ENCODE peak calls at places on chromosomes 6 and 20, in nine cellular contexts. One of them, this sample, is unnamed. For H3K4me1 and H3K9me3, the result is how much of the 10 kb centered on the place peaks cover.

GRCh38 chr6:164731539-164731938 is 577.9 kb downstream of the C6orf118 start:
- DNase-seq in stomach: no peak
- DNase-seq in hepatocyte: no peak
- DNase-seq in psoas muscle: no peak
- DNase-seq in cardiac muscle cell: no peak
- DNase-seq in right atrium auricular region: no peak
- DNase-seq in colonic mucosa: no peak
- DNase-seq in heart left ventricle: no peak
- DNase-seq in pancreas: no peak
- DNase-seq in this sample: no peak

GRCh38 chr6:33851959-33852358 is 48.2 kb upstream of the MLN start:
- DNase-seq in stomach: no peak
- DNase-seq in heart left ventricle: no peak
- DNase-seq in colonic mucosa: peak
- DNase-seq in pancreas: no peak
- DNase-seq in cardiac muscle cell: peak
- DNase-seq in hepatocyte: peak
- DNase-seq in right atrium auricular region: no peak
- DNase-seq in psoas muscle: no peak
- DNase-seq in this sample: peak

GRCh38 chr20:11537032-11537431 is 380.7 kb upstream of the BTBD3 start:
- DNase-seq in cardiac muscle cell: no peak
- DNase-seq in heart left ventricle: no peak
- DNase-seq in pancreas: no peak
- DNase-seq in hepatocyte: no peak
- DNase-seq in psoas muscle: no peak
- DNase-seq in colonic mucosa: no peak
- DNase-seq in stomach: no peak
- DNase-seq in right atrium auricular region: no peak
- DNase-seq in this sample: no peak

GRCh38 chr20:64160536-64161495 is 3.4 kb upstream of the MYT1 start:
- DNase-seq in heart left ventricle: no peak
- DNase-seq in colonic mucosa: no peak
- DNase-seq in hepatocyte: no peak
- DNase-seq in pancreas: peak
- DNase-seq in stomach: no peak
- DNase-seq in psoas muscle: no peak
- DNase-seq in right atrium auricular region: no peak
- DNase-seq in cardiac muscle cell: no peak
- DNase-seq in this sample: peak

GRCh38 chr6:1482381-1483166 is 93.2 kb downstream of the FOXF2 start:
- DNase-seq in stomach: no peak
- DNase-seq in cardiac muscle cell: no peak
- DNase-seq in heart left ventricle: no peak
- DNase-seq in hepatocyte: no peak
- DNase-seq in psoas muscle: no peak
- DNase-seq in pancreas: no peak
- DNase-seq in colonic mucosa: no peak
- DNase-seq in right atrium auricular region: no peak
- DNase-seq in this sample: no peak

GRCh38 chr20:23225407-23226060 is 125.1 kb upstream of the NXT1 start:
- DNase-seq in stomach: peak
- DNase-seq in right atrium auricular region: peak
- DNase-seq in psoas muscle: peak
- DNase-seq in colonic mucosa: peak
- DNase-seq in heart left ventricle: peak
- DNase-seq in pancreas: no peak
- DNase-seq in cardiac muscle cell: peak
- DNase-seq in hepatocyte: peak
- DNase-seq in this sample: no peak

GRCh38 chr6:111283707-111284106 is 196.4 kb downstream of the SLC16A10 start:
- DNase-seq in hepatocyte: no peak
- DNase-seq in psoas muscle: no peak
- DNase-seq in right atrium auricular region: no peak
- DNase-seq in cardiac muscle cell: no peak
- DNase-seq in colonic mucosa: no peak
- DNase-seq in heart left ventricle: no peak
- DNase-seq in stomach: no peak
- DNase-seq in pancreas: no peak
- DNase-seq in this sample: no peak

GRCh38 chr6:148803979-148804378 is 57.1 kb downstream of the UST start:
- DNase-seq in hepatocyte: no peak
- DNase-seq in cardiac muscle cell: peak
- DNase-seq in stomach: no peak
- DNase-seq in right atrium auricular region: no peak
- DNase-seq in psoas muscle: no peak
- DNase-seq in pancreas: no peak
- DNase-seq in colonic mucosa: no peak
- DNase-seq in heart left ventricle: no peak
- DNase-seq in this sample: no peak

GRCh38 chr6:3835055-3835731 is 14.0 kb upstream of the FAM50B start:
- DNase-seq in psoas muscle: peak
- DNase-seq in colonic mucosa: peak
- DNase-seq in pancreas: no peak
- DNase-seq in stomach: peak
- DNase-seq in heart left ventricle: peak
- DNase-seq in cardiac muscle cell: peak
- DNase-seq in hepatocyte: peak
- DNase-seq in right atrium auricular region: peak
- DNase-seq in this sample: no peak

GRCh38 chr6:27545271-27546046 is 72.6 kb upstream of the ZNF184 start:
- DNase-seq in heart left ventricle: no peak
- DNase-seq in stomach: no peak
- DNase-seq in hepatocyte: peak
- DNase-seq in colonic mucosa: peak
- DNase-seq in right atrium auricular region: no peak
- DNase-seq in psoas muscle: no peak
- DNase-seq in pancreas: no peak
- DNase-seq in cardiac muscle cell: peak
- DNase-seq in this sample: no peak

GRCh38 chr6:159002432-159003160 is 2.6 kb upstream of the RSPH3 start:
- DNase-seq in right atrium auricular region: no peak
- DNase-seq in stomach: no peak
- DNase-seq in pancreas: no peak
- DNase-seq in colonic mucosa: no peak
- DNase-seq in cardiac muscle cell: no peak
- DNase-seq in psoas muscle: no peak
- DNase-seq in hepatocyte: no peak
- DNase-seq in heart left ventricle: no peak
- DNase-seq in this sample: no peak

GRCh38 chr20:36085686-36086267 is 68.8 kb upstream of the EPB41L1 start:
- DNase-seq in pancreas: no peak
- DNase-seq in psoas muscle: no peak
- DNase-seq in hepatocyte: peak
- DNase-seq in colonic mucosa: peak
- DNase-seq in right atrium auricular region: no peak
- DNase-seq in stomach: peak
- DNase-seq in cardiac muscle cell: peak
- DNase-seq in heart left ventricle: no peak
- DNase-seq in this sample: peak

GRCh38 chr6:35018746-35019145 is 122.4 kb downstream of the TCP11 start:
- DNase-seq in right atrium auricular region: no peak
- DNase-seq in heart left ventricle: no peak
- DNase-seq in stomach: no peak
- DNase-seq in psoas muscle: no peak
- DNase-seq in pancreas: no peak
- DNase-seq in cardiac muscle cell: no peak
- DNase-seq in colonic mucosa: no peak
- DNase-seq in hepatocyte: no peak
- DNase-seq in this sample: no peak

GRCh38 chr6:149766156-149766768 is 16.7 kb downstream of the PCMT1 start:
- DNase-seq in colonic mucosa: peak
- DNase-seq in hepatocyte: no peak
- DNase-seq in stomach: peak
- DNase-seq in cardiac muscle cell: peak
- DNase-seq in right atrium auricular region: no peak
- DNase-seq in heart left ventricle: no peak
- DNase-seq in pancreas: no peak
- DNase-seq in psoas muscle: no peak
- DNase-seq in this sample: no peak

GRCh38 chr6:43966806-43967575 is 160.3 kb downstream of the MRPL14 start:
- DNase-seq in right atrium auricular region: peak
- DNase-seq in pancreas: no peak
- DNase-seq in stomach: no peak
- DNase-seq in colonic mucosa: no peak
- DNase-seq in hepatocyte: no peak
- DNase-seq in heart left ventricle: no peak
- DNase-seq in cardiac muscle cell: no peak
- DNase-seq in psoas muscle: no peak
- DNase-seq in this sample: no peak

DNA sequence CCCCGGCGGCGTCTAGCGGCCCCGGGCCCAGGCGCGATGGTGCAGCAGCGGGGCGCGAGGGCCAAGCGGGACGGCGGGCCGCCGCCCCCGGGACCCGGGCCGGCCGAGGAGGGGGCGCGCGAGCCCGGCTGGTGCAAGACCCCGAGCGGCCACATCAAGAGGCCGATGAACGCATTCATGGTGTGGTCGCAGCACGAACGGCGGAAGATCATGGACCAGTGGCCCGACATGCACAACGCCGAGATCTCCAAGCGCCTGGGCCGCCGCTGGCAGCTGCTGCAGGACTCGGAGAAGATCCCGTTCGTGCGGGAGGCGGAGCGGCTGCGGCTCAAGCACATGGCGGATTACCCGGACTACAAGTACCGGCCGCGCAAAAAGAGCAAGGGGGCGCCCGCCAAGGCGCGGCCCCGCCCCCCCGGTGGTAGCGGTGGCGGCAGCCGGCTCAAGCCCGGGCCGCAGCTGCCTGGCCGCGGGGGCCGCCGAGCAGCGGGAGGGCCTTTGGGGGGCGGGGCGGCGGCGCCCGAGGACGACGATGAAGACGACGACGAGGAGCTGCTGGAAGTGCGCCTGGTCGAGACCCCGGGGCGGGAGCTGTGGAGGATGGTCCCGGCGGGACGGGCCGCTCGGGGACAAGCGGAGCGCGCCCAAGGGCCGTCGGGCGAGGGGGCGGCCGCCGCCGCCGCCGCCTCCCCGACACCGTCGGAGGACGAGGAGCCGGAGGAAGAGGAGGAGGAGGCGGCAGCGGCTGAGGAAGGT is 715 bp downstream of the SOX12 start:
- DNase-seq in right atrium auricular region: peak
- DNase-seq in psoas muscle: peak
- DNase-seq in heart left ventricle: peak
- DNase-seq in stomach: peak
- DNase-seq in cardiac muscle cell: peak
- DNase-seq in colonic mucosa: peak
- DNase-seq in hepatocyte: peak
- DNase-seq in pancreas: peak
- DNase-seq in this sample: peak
- H3K4me1 ChIP-seq in right atrium auricular region: under half
- H3K4me1 ChIP-seq in psoas muscle: under half
- H3K4me1 ChIP-seq in heart left ventricle: under half
- H3K4me1 ChIP-seq in stomach: half or more
- H3K4me1 ChIP-seq in cardiac muscle cell: under half
- H3K4me1 ChIP-seq in colonic mucosa: under half
- H3K4me1 ChIP-seq in hepatocyte: under half
- H3K4me1 ChIP-seq in pancreas: under half
- H3K4me1 ChIP-seq in this sample: under half

GRCh38 chr20:49281913-49282467 is 4.1 kb upstream of the ZNFX1 start:
- DNase-seq in pancreas: no peak
- DNase-seq in heart left ventricle: no peak
- DNase-seq in colonic mucosa: no peak
- DNase-seq in stomach: no peak
- DNase-seq in hepatocyte: no peak
- DNase-seq in right atrium auricular region: no peak
- DNase-seq in psoas muscle: no peak
- DNase-seq in cardiac muscle cell: no peak
- DNase-seq in this sample: no peak
- H3K9me3 ChIP-seq in pancreas: under half
- H3K9me3 ChIP-seq in heart left ventricle: half or more
- H3K9me3 ChIP-seq in colonic mucosa: under half
- H3K9me3 ChIP-seq in stomach: under half
- H3K9me3 ChIP-seq in hepatocyte: under half
- H3K9me3 ChIP-seq in right atrium auricular region: under half
- H3K9me3 ChIP-seq in psoas muscle: under half
- H3K9me3 ChIP-seq in cardiac muscle cell: under half
- H3K9me3 ChIP-seq in this sample: under half

GRCh38 chr6:32483968-32484613 is 44.4 kb downstream of the HLA-DRA start:
- DNase-seq in stomach: no peak
- DNase-seq in right atrium auricular region: no peak
- DNase-seq in cardiac muscle cell: no peak
- DNase-seq in pancreas: peak
- DNase-seq in heart left ventricle: no peak
- DNase-seq in hepatocyte: no peak
- DNase-seq in psoas muscle: no peak
- DNase-seq in colonic mucosa: no peak
- DNase-seq in this sample: peak
- H3K4me1 ChIP-seq in stomach: under half
- H3K4me1 ChIP-seq in right atrium auricular region: under half
- H3K4me1 ChIP-seq in cardiac muscle cell: under half
- H3K4me1 ChIP-seq in pancreas: under half
- H3K4me1 ChIP-seq in heart left ventricle: under half
- H3K4me1 ChIP-seq in hepatocyte: under half
- H3K4me1 ChIP-seq in psoas muscle: under half
- H3K4me1 ChIP-seq in colonic mucosa: under half
- H3K4me1 ChIP-seq in this sample: under half

GRCh38 chr6:131001945-131002661 is 60.9 kb downstream of the EPB41L2 start:
- DNase-seq in psoas muscle: no peak
- DNase-seq in cardiac muscle cell: peak
- DNase-seq in right atrium auricular region: no peak
- DNase-seq in heart left ventricle: no peak
- DNase-seq in stomach: no peak
- DNase-seq in hepatocyte: no peak
- DNase-seq in colonic mucosa: no peak
- DNase-seq in pancreas: no peak
- DNase-seq in this sample: no peak

GRCh38 chr6:131004387-131004755 is 58.7 kb downstream of the EPB41L2 start:
- DNase-seq in heart left ventricle: no peak
- DNase-seq in right atrium auricular region: no peak
- DNase-seq in stomach: no peak
- DNase-seq in hepatocyte: no peak
- DNase-seq in cardiac muscle cell: no peak
- DNase-seq in psoas muscle: no peak
- DNase-seq in pancreas: no peak
- DNase-seq in colonic mucosa: no peak
- DNase-seq in this sample: no peak

GRCh38 chr6:131009790-131010189 is 53.3 kb downstream of the EPB41L2 start:
- DNase-seq in hepatocyte: no peak
- DNase-seq in colonic mucosa: no peak
- DNase-seq in heart left ventricle: no peak
- DNase-seq in psoas muscle: no peak
- DNase-seq in cardiac muscle cell: no peak
- DNase-seq in pancreas: no peak
- DNase-seq in stomach: no peak
- DNase-seq in right atrium auricular region: no peak
- DNase-seq in this sample: no peak

GRCh38 chr6:131003419-131004386 is 59.3 kb downstream of the EPB41L2 start:
- DNase-seq in heart left ventricle: no peak
- DNase-seq in colonic mucosa: no peak
- DNase-seq in psoas muscle: no peak
- DNase-seq in stomach: no peak
- DNase-seq in cardiac muscle cell: no peak
- DNase-seq in hepatocyte: no peak
- DNase-seq in pancreas: no peak
- DNase-seq in right atrium auricular region: no peak
- DNase-seq in this sample: no peak

DNA sequence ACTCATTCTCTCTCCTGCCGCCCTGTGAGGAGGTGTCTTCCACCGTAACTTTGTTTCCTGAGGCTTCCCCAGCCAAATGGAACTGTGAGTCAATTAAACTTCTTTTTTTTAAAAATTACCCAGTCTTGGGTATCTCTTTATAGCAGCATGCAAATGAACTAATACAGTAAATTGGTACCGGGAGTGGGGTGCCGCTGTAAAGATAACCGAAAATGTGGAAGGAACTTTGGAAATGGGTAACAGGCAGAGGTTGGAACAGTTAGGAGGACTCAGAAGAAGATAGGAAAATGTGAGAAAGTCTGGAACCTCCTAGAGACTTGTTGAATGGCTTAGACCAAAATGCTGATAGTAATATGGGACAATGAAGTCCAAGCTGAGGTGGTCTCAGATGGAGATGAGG is 55.8 kb downstream of the EPB41L2 start:
- DNase-seq in right atrium auricular region: no peak
- DNase-seq in cardiac muscle cell: no peak
- DNase-seq in hepatocyte: no peak
- DNase-seq in psoas muscle: no peak
- DNase-seq in heart left ventricle: no peak
- DNase-seq in pancreas: no peak
- DNase-seq in stomach: no peak
- DNase-seq in colonic mucosa: no peak
- DNase-seq in this sample: no peak
- H3K9me3 ChIP-seq in right atrium auricular region: under half
- H3K9me3 ChIP-seq in cardiac muscle cell: under half
- H3K9me3 ChIP-seq in hepatocyte: under half
- H3K9me3 ChIP-seq in psoas muscle: under half
- H3K9me3 ChIP-seq in heart left ventricle: under half
- H3K9me3 ChIP-seq in pancreas: under half
- H3K9me3 ChIP-seq in stomach: under half
- H3K9me3 ChIP-seq in colonic mucosa: under half
- H3K9me3 ChIP-seq in this sample: under half

This sample was measured in kidney.